ENCODE peak calls at places on chromosomes 12 and 14, in six cellular contexts. One of them, this sample, is unnamed.

GRCh38 chr14:80003138-80003537 is 208.2 kb downstream of the DIO2 start:
- DNase-seq in Daoy: no peak
- DNase-seq in thoracic aorta: no peak
- DNase-seq in prostate gland: peak; percentile 22
- DNase-seq in hypothalamus: no peak
- DNase-seq in central memory CD4-positive, alpha-beta T cell: no peak
- DNase-seq in this sample: peak; percentile 88

GRCh38 chr12:53997324-53998173 is 2.4 kb upstream of the HOXC9 start:
- DNase-seq in hypothalamus: no peak
- DNase-seq in thoracic aorta: no peak
- DNase-seq in Daoy: no peak
- DNase-seq in central memory CD4-positive, alpha-beta T cell: no peak
- DNase-seq in prostate gland: no peak
- DNase-seq in this sample: no peak

GRCh38 chr12:68595246-68595645 is 15.5 kb upstream of the RAP1B start:
- DNase-seq in Daoy: no peak
- DNase-seq in thoracic aorta: no peak
- DNase-seq in prostate gland: no peak
- DNase-seq in hypothalamus: no peak
- DNase-seq in central memory CD4-positive, alpha-beta T cell: no peak
- DNase-seq in this sample: no peak

GRCh38 chr12:1811281-1811947 is 9.0 kb upstream of the LRTM2 start:
- DNase-seq in hypothalamus: no peak
- DNase-seq in thoracic aorta: no peak
- DNase-seq in Daoy: peak; percentile 73
- DNase-seq in prostate gland: no peak
- DNase-seq in central memory CD4-positive, alpha-beta T cell: peak; percentile 20
- DNase-seq in this sample: no peak

GRCh38 chr12:24860546-24860945 is 88.4 kb downstream of the BCAT1 start:
- DNase-seq in prostate gland: no peak
- DNase-seq in Daoy: no peak
- DNase-seq in central memory CD4-positive, alpha-beta T cell: no peak
- DNase-seq in hypothalamus: no peak
- DNase-seq in thoracic aorta: no peak
- DNase-seq in this sample: no peak

GRCh38 chr12:80445083-80445482 is 1.0 kb downstream of the PTPRQ start:
- DNase-seq in Daoy: no peak
- DNase-seq in thoracic aorta: no peak
- DNase-seq in prostate gland: no peak
- DNase-seq in central memory CD4-positive, alpha-beta T cell: no peak
- DNase-seq in hypothalamus: no peak
- DNase-seq in this sample: no peak

GRCh38 chr12:42135264-42135814 is 9.3 kb downstream of the GXYLT1 start:
- DNase-seq in hypothalamus: no peak
- DNase-seq in thoracic aorta: no peak
- DNase-seq in Daoy: no peak
- DNase-seq in central memory CD4-positive, alpha-beta T cell: no peak
- DNase-seq in prostate gland: no peak
- DNase-seq in this sample: no peak

GRCh38 chr14:22472466-22472865 is 116.6 kb downstream of the DAD1 start:
- DNase-seq in thoracic aorta: no peak
- DNase-seq in central memory CD4-positive, alpha-beta T cell: no peak
- DNase-seq in Daoy: no peak
- DNase-seq in hypothalamus: no peak
- DNase-seq in prostate gland: no peak
- DNase-seq in this sample: no peak

GRCh38 chr14:76564471-76565119 is 188.7 kb downstream of the ESRRB start:
- DNase-seq in prostate gland: no peak
- DNase-seq in hypothalamus: no peak
- DNase-seq in thoracic aorta: no peak
- DNase-seq in Daoy: peak; percentile 40
- DNase-seq in central memory CD4-positive, alpha-beta T cell: no peak
- DNase-seq in this sample: peak; percentile 15

GRCh38 chr12:18139989-18140596 is 50.1 kb upstream of the RERGL start:
- DNase-seq in prostate gland: no peak
- DNase-seq in Daoy: no peak
- DNase-seq in thoracic aorta: no peak
- DNase-seq in hypothalamus: no peak
- DNase-seq in central memory CD4-positive, alpha-beta T cell: no peak
- DNase-seq in this sample: peak; percentile 71

GRCh38 chr12:40107098-40107802 is 1.4 kb upstream of the SLC2A13 start:
- DNase-seq in thoracic aorta: peak; percentile 84
- DNase-seq in hypothalamus: peak; percentile 52
- DNase-seq in Daoy: peak; percentile 86
- DNase-seq in central memory CD4-positive, alpha-beta T cell: peak; percentile 81
- DNase-seq in prostate gland: peak; percentile 90
- DNase-seq in this sample: peak; percentile 97

GRCh38 chr14:93267149-93267711 is 60.2 kb downstream of the UBR7 start:
- DNase-seq in hypothalamus: no peak
- DNase-seq in central memory CD4-positive, alpha-beta T cell: no peak
- DNase-seq in Daoy: no peak
- DNase-seq in thoracic aorta: no peak
- DNase-seq in prostate gland: no peak
- DNase-seq in this sample: no peak

GRCh38 chr14:85978851-85979250 is 448.9 kb downstream of the FLRT2 start:
- DNase-seq in hypothalamus: no peak
- DNase-seq in Daoy: no peak
- DNase-seq in thoracic aorta: no peak
- DNase-seq in central memory CD4-positive, alpha-beta T cell: no peak
- DNase-seq in prostate gland: no peak
- DNase-seq in this sample: peak; percentile 14

GRCh38 chr12:26100966-26101744 is 23.7 kb downstream of the BHLHE41 start:
- DNase-seq in prostate gland: peak; percentile 76
- DNase-seq in Daoy: no peak
- DNase-seq in central memory CD4-positive, alpha-beta T cell: no peak
- DNase-seq in thoracic aorta: no peak
- DNase-seq in hypothalamus: no peak
- DNase-seq in this sample: peak; percentile 99

GRCh38 chr12:43728117-43728516 is 30.5 kb downstream of the PUS7L start:
- DNase-seq in hypothalamus: no peak
- DNase-seq in thoracic aorta: no peak
- DNase-seq in Daoy: no peak
- DNase-seq in central memory CD4-positive, alpha-beta T cell: no peak
- DNase-seq in prostate gland: no peak
- DNase-seq in this sample: peak; percentile 58

GRCh38 chr12:110704750-110705149 is 15.8 kb upstream of the HVCN1 start:
- DNase-seq in central memory CD4-positive, alpha-beta T cell: no peak
- DNase-seq in hypothalamus: no peak
- DNase-seq in prostate gland: peak; percentile 30
- DNase-seq in Daoy: no peak
- DNase-seq in thoracic aorta: no peak
- DNase-seq in this sample: peak; percentile 96

GRCh38 chr12:70645494-70646317 is 8.5 kb upstream of the PTPRB start:
- DNase-seq in hypothalamus: no peak
- DNase-seq in prostate gland: peak; percentile 70
- DNase-seq in thoracic aorta: peak; percentile 21
- DNase-seq in central memory CD4-positive, alpha-beta T cell: no peak
- DNase-seq in Daoy: peak; percentile 93
- DNase-seq in this sample: peak; percentile 57

GRCh38 chr12:130177615-130178014 is 15.4 kb downstream of the FZD10 start:
- DNase-seq in Daoy: no peak
- DNase-seq in thoracic aorta: no peak
- DNase-seq in prostate gland: no peak
- DNase-seq in central memory CD4-positive, alpha-beta T cell: no peak
- DNase-seq in hypothalamus: no peak
- DNase-seq in this sample: no peak

GRCh38 chr14:20630340-20631022 is 11.0 kb downstream of the OR6S1 start:
- DNase-seq in central memory CD4-positive, alpha-beta T cell: no peak
- DNase-seq in prostate gland: peak; percentile 15
- DNase-seq in hypothalamus: no peak
- DNase-seq in thoracic aorta: no peak
- DNase-seq in Daoy: peak; percentile 86
- DNase-seq in this sample: peak; percentile 24

GRCh38 chr12:31874961-31875608 is 84.1 kb upstream of the RESF1 start:
- DNase-seq in central memory CD4-positive, alpha-beta T cell: peak; percentile 75
- DNase-seq in Daoy: peak; percentile 90
- DNase-seq in thoracic aorta: peak; percentile 9
- DNase-seq in hypothalamus: no peak
- DNase-seq in prostate gland: peak; percentile 12
- DNase-seq in this sample: peak; percentile 57

GRCh38 chr12:105935106-105935505 is 203.6 kb downstream of the NUAK1 start:
- DNase-seq in thoracic aorta: no peak
- DNase-seq in Daoy: peak; percentile 25
- DNase-seq in central memory CD4-positive, alpha-beta T cell: no peak
- DNase-seq in prostate gland: peak; percentile 49
- DNase-seq in hypothalamus: no peak
- DNase-seq in this sample: no peak

GRCh38 chr14:24131549-24131966 is 1.1 kb downstream of the FITM1 start:
- DNase-seq in hypothalamus: no peak
- DNase-seq in Daoy: no peak
- DNase-seq in thoracic aorta: no peak
- DNase-seq in central memory CD4-positive, alpha-beta T cell: no peak
- DNase-seq in prostate gland: no peak
- DNase-seq in this sample: no peak

GRCh38 chr14:31194661-31195060 is 12.9 kb downstream of the HECTD1 start:
- DNase-seq in central memory CD4-positive, alpha-beta T cell: no peak
- DNase-seq in Daoy: no peak
- DNase-seq in thoracic aorta: no peak
- DNase-seq in prostate gland: no peak
- DNase-seq in hypothalamus: no peak
- DNase-seq in this sample: no peak

GRCh38 chr14:34872822-34873590 is 2.2 kb downstream of the BAZ1A start:
- DNase-seq in central memory CD4-positive, alpha-beta T cell: no peak
- DNase-seq in Daoy: no peak
- DNase-seq in thoracic aorta: no peak
- DNase-seq in hypothalamus: no peak
- DNase-seq in prostate gland: peak; percentile 66
- DNase-seq in this sample: peak; percentile 80

GRCh38 chr14:23300687-23301223 is 1.9 kb downstream of the PPP1R3E start:
- DNase-seq in central memory CD4-positive, alpha-beta T cell: no peak
- DNase-seq in Daoy: peak; percentile 43
- DNase-seq in hypothalamus: no peak
- DNase-seq in prostate gland: peak; percentile 62
- DNase-seq in thoracic aorta: no peak
- DNase-seq in this sample: peak; percentile 43

GRCh38 chr12:92369643-92370042 is 224.0 kb upstream of the BTG1 start:
- DNase-seq in Daoy: peak; percentile 42
- DNase-seq in hypothalamus: no peak
- DNase-seq in central memory CD4-positive, alpha-beta T cell: no peak
- DNase-seq in thoracic aorta: no peak
- DNase-seq in prostate gland: no peak
- DNase-seq in this sample: no peak

GRCh38 chr12:93913845-93914244 is 234.5 kb upstream of the PLXNC1 start:
- DNase-seq in prostate gland: no peak
- DNase-seq in central memory CD4-positive, alpha-beta T cell: no peak
- DNase-seq in hypothalamus: no peak
- DNase-seq in Daoy: no peak
- DNase-seq in thoracic aorta: no peak
- DNase-seq in this sample: no peak